ENCODE peak calls at places on chromosomes 7 and 10, in seven cellular contexts. F is transverse colon; T is AG04450; U is activated T-cell treated with anti-CD3 and anti-CD28 coated beads, Interleukin-2, amount 50 U/mL, for 1 hour; S is PC-3; Q is nucleus accumbens; I is K562. W is an unnamed sample.
A peak's percentile ranks its signal among the peaks of the same experiment; 100 is the strongest.

GRCh38 chr10:2014541-2014940 is 277.2 kb upstream of the ADARB2 start:
- DNase-seq in F (no peak), T (no peak), U (no peak), S (no peak), Q (no peak), I (no peak), W (no peak)

GRCh38 chr7:27723086-27723485 is 16.9 kb upstream of the TAX1BP1 start:
- DNase-seq in F (no peak), T (no peak), U (no peak), S (peak; percentile 40), Q (no peak), I (no peak), W (peak; percentile 40)

GRCh38 chr10:88841316-88842111 is 10.1 kb downstream of the ANKRD22 start:
- DNase-seq in F (no peak), T (no peak), U (no peak), S (no peak), Q (no peak), I (no peak), W (no peak)

GRCh38 chr10:103572597-103573321 is 79.3 kb downstream of the NEURL1 start:
- DNase-seq in F (no peak), T (no peak), U (no peak), S (peak; percentile 65), Q (no peak), I (no peak), W (no peak)

GRCh38 chr10:74079028-74079913 is 71.4 kb downstream of the AP3M1 start:
- DNase-seq in F (no peak), T (no peak), U (no peak), S (peak; percentile 71), Q (no peak), I (no peak), W (no peak)

GRCh38 chr10:117551322-117552155 is 9.0 kb downstream of the EMX2 start:
- DNase-seq in F (no peak), T (no peak), U (no peak), S (no peak), Q (no peak), I (no peak), W (no peak)

GRCh38 chr7:108286290-108286904 is 156.2 kb upstream of the LAMB4 start:
- DNase-seq in F (no peak), T (no peak), U (no peak), S (no peak), Q (no peak), I (no peak), W (no peak)

GRCh38 chr7:12738665-12739064 is 51.2 kb downstream of the ARL4A start:
- DNase-seq in F (no peak), T (no peak), U (no peak), S (peak; percentile 69), Q (no peak), I (no peak), W (no peak)

GRCh38 chr10:128267581-128267980 is 141.4 kb upstream of the MKI67 start:
- DNase-seq in F (no peak), T (no peak), U (no peak), S (no peak), Q (no peak), I (no peak), W (no peak)

GRCh38 chr7:129150199-129150996 is 5.9 kb downstream of the TSPAN33 start:
- DNase-seq in F (no peak), T (no peak), U (no peak), S (no peak), Q (no peak), I (peak; percentile 68), W (no peak)

GRCh38 chr7:69596723-69597277 is 1.5 kb upstream of the AUTS2 start:
- DNase-seq in F (no peak), T (no peak), U (no peak), S (no peak), Q (no peak), I (no peak), W (no peak)

GRCh38 chr10:101557541-101557940 is 30.5 kb downstream of the POLL start:
- DNase-seq in F (no peak), T (no peak), U (no peak), S (no peak), Q (no peak), I (no peak), W (no peak)

GRCh38 chr10:117320050-117320665 is 55.1 kb downstream of the PDZD8 start:
- DNase-seq in F (no peak), T (no peak), U (no peak), S (peak; percentile 42), Q (no peak), I (peak; percentile 16), W (no peak)

GRCh38 chr7:106205621-106206222 is 79.1 kb downstream of the NAMPT start:
- DNase-seq in F (no peak), T (no peak), U (no peak), S (no peak), Q (no peak), I (no peak), W (peak; percentile 10)

GRCh38 chr7:54719974-54720373 is 39.0 kb downstream of the SEC61G start:
- DNase-seq in F (no peak), T (no peak), U (no peak), S (no peak), Q (no peak), I (no peak), W (peak; percentile 7)

GRCh38 chr10:99364125-99364524 is 35.0 kb downstream of the CNNM1 start:
- DNase-seq in F (no peak), T (peak; percentile 18), U (no peak), S (no peak), Q (no peak), I (no peak), W (no peak)

GRCh38 chr7:163971-164881 is 28.1 kb upstream of the FAM20C start:
- DNase-seq in F (no peak), T (no peak), U (no peak), S (no peak), Q (no peak), I (no peak), W (no peak)

GRCh38 chr7:17183630-17184328 is 114.7 kb upstream of the AHR start:
- DNase-seq in F (no peak), T (no peak), U (no peak), S (no peak), Q (no peak), I (no peak), W (no peak)

GRCh38 chr10:104254493-104255243 is at the start of gene GSTO1:
- DNase-seq in F (peak; percentile 82), T (peak; percentile 46), U (peak; percentile 55), S (peak; percentile 52), Q (no peak), I (peak; percentile 66), W (peak; percentile 55)

GRCh38 chr10:33114451-33114944 is 156.5 kb upstream of the ITGB1 start:
- DNase-seq in F (no peak), T (no peak), U (no peak), S (peak; percentile 96), Q (no peak), I (no peak), W (peak; percentile 59)

GRCh38 chr7:54090652-54091213 is 451.4 kb upstream of the VSTM2A start:
- DNase-seq in F (no peak), T (no peak), U (no peak), S (no peak), Q (no peak), I (no peak), W (no peak)

GRCh38 chr7:152189026-152189425 is 163.6 kb downstream of the GALNT11 start:
- DNase-seq in F (no peak), T (no peak), U (no peak), S (no peak), Q (no peak), I (no peak), W (no peak)

GRCh38 chr10:23968296-23968695 is 240.6 kb upstream of the KIAA1217 start:
- DNase-seq in F (no peak), T (no peak), U (no peak), S (no peak), Q (no peak), I (no peak), W (peak; percentile 49)

GRCh38 chr7:8823486-8823885 is 390.1 kb downstream of the NXPH1 start:
- DNase-seq in F (no peak), T (no peak), U (no peak), S (no peak), Q (no peak), I (no peak), W (no peak)

GRCh38 chr7:117435475-117436043 is 8.3 kb upstream of the ASZ1 start:
- DNase-seq in F (no peak), T (no peak), U (no peak), S (peak; percentile 4), Q (no peak), I (no peak), W (peak; percentile 97)

GRCh38 chr10:79502561-79503309 is 9.6 kb upstream of the EIF5AL1 start:
- DNase-seq in F (no peak), T (no peak), U (no peak), S (peak; percentile 96), Q (no peak), I (peak; percentile 41), W (peak; percentile 23)

GRCh38 chr10:43623351-43623750 is 17.1 kb downstream of the ZNF485 start:
- DNase-seq in F (no peak), T (no peak), U (no peak), S (no peak), Q (no peak), I (no peak), W (no peak)

GRCh38 chr7:96778263-96778662 is 68.6 kb upstream of the SEM1 start:
- DNase-seq in F (no peak), T (no peak), U (no peak), S (peak; percentile 22), Q (no peak), I (no peak), W (peak; percentile 25)

GRCh38 chr7:122485841-122486240 is 181.3 kb upstream of the FEZF1 start:
- DNase-seq in F (no peak), T (no peak), U (no peak), S (no peak), Q (no peak), I (no peak), W (no peak)

W was measured in mammary epithelial cell.